ENCODE peak calls at places on chromosomes 13 and 19, in eight cellular contexts. Y is tibial nerve; H is mucosa of gallbladder; O is nephron progenitor cell; F is K562; M is stimulated activated CD8-positive, alpha-beta memory T cell treated with anti-CD3 and anti-CD28 coated beads, Interleukin-12 subunit alpha, Interleukin-12 subunit beta, amount 100 ng/mL, for 4 hours; E is endodermal cell; Z is activated T-helper 1 cell treated with anti-CD3 and anti-CD28 coated beads, Interleukin-2, amount 50 U/mL, for 16 hours. R is an unnamed sample.

GRCh38 chr19:47210689-47211316 is 20.2 kb downstream of the BBC3 start:
- DNase-seq in Y (peak), H (peak), O (peak), F (peak), M (peak), E (peak), Z (peak), R (peak)

GRCh38 chr13:93220073-93220472 is 6.5 kb upstream of the GPC6 start:
- DNase-seq in Y (no peak), H (no peak), O (no peak), F (peak), M (no peak), E (no peak), Z (no peak), R (no peak)

GRCh38 chr19:9913237-9914000 is 22.9 kb downstream of the OLFM2 start:
- DNase-seq in Y (no peak), H (no peak), O (peak), F (peak), M (peak), E (peak), Z (no peak), R (no peak)

GRCh38 chr13:74710006-74710405 is 575.8 kb upstream of the KLF12 start:
- DNase-seq in Y (no peak), H (no peak), O (no peak), F (no peak), M (no peak), E (no peak), Z (no peak), R (no peak)

GRCh38 chr19:31541396-31541795 is 192.2 kb upstream of the TSHZ3 start:
- DNase-seq in Y (no peak), H (no peak), O (no peak), F (no peak), M (no peak), E (peak), Z (no peak), R (no peak)

GRCh38 chr19:52398091-52398461 is 427 bp downstream of the ZNF528 start:
- DNase-seq in Y (no peak), H (no peak), O (no peak), F (peak), M (no peak), E (peak), Z (no peak), R (no peak)

GRCh38 chr19:2149980-2150793 is 1.2 kb downstream of the AP3D1 start:
- DNase-seq in Y (no peak), H (no peak), O (no peak), F (no peak), M (no peak), E (no peak), Z (no peak), R (no peak)

GRCh38 chr13:85725433-85725832 is 73.8 kb downstream of the SLITRK6 start:
- DNase-seq in Y (no peak), H (no peak), O (no peak), F (no peak), M (no peak), E (no peak), Z (no peak), R (no peak)

GRCh38 chr13:96762876-96763275 is 231.4 kb downstream of the OXGR1 start:
- DNase-seq in Y (no peak), H (no peak), O (no peak), F (no peak), M (no peak), E (no peak), Z (no peak), R (no peak)

GRCh38 chr13:34847751-34848150 is 94.3 kb upstream of the NBEA start:
- DNase-seq in Y (no peak), H (no peak), O (peak), F (no peak), M (no peak), E (peak), Z (no peak), R (no peak)

GRCh38 chr13:19864018-19864338 is 529 bp upstream of the ZMYM5 start:
- DNase-seq in Y (peak), H (peak), O (peak), F (peak), M (peak), E (no peak), Z (no peak), R (no peak)

GRCh38 chr19:55801416-55801815 is 30.4 kb downstream of the NLRP11 start:
- DNase-seq in Y (no peak), H (no peak), O (no peak), F (no peak), M (no peak), E (no peak), Z (no peak), R (no peak)

GRCh38 chr13:30027569-30028455 is 177.4 kb upstream of the UBL3 start:
- DNase-seq in Y (no peak), H (no peak), O (no peak), F (no peak), M (no peak), E (no peak), Z (no peak), R (no peak)

GRCh38 chr19:46296722-46297431 is at the start of gene HIF3A:
- DNase-seq in Y (no peak), H (peak), O (peak), F (peak), M (no peak), E (peak), Z (no peak), R (peak)

GRCh38 chr13:22744688-22745452 is 435.9 kb upstream of the SGCG start:
- DNase-seq in Y (no peak), H (no peak), O (no peak), F (peak), M (no peak), E (no peak), Z (no peak), R (no peak)

GRCh38 chr19:49506575-49507105 is 5.8 kb upstream of the FCGRT start:
- DNase-seq in Y (no peak), H (no peak), O (peak), F (peak), M (peak), E (peak), Z (peak), R (peak)

GRCh38 chr19:35288331-35288730 is 3.6 kb upstream of the MAG start:
- DNase-seq in Y (no peak), H (no peak), O (no peak), F (no peak), M (no peak), E (no peak), Z (no peak), R (no peak)

GRCh38 chr19:54373781-54374266 is 9.1 kb upstream of the LAIR1 start:
- DNase-seq in Y (no peak), H (no peak), O (no peak), F (no peak), M (no peak), E (no peak), Z (no peak), R (no peak)

GRCh38 chr13:105611424-105611823 is 924.0 kb downstream of the EFNB2 start:
- DNase-seq in Y (no peak), H (no peak), O (no peak), F (no peak), M (no peak), E (no peak), Z (no peak), R (peak)

GRCh38 chr19:6738726-6739389 is 622 bp upstream of the TRIP10 start:
- DNase-seq in Y (no peak), H (no peak), O (peak), F (no peak), M (no peak), E (peak), Z (no peak), R (peak)

GRCh38 chr13:26221399-26221720 is 754 bp downstream of the RNF6 start:
- DNase-seq in Y (no peak), H (no peak), O (no peak), F (no peak), M (no peak), E (no peak), Z (no peak), R (no peak)

GRCh38 chr19:38216785-38217746 is 7.0 kb downstream of the DPF1 start:
- DNase-seq in Y (no peak), H (no peak), O (peak), F (peak), M (no peak), E (no peak), Z (no peak), R (no peak)

GRCh38 chr13:100392709-100393630 is 195.6 kb downstream of the GGACT start:
- DNase-seq in Y (peak), H (peak), O (no peak), F (peak), M (peak), E (peak), Z (no peak), R (peak)

R was measured in dermis microvascular lymphatic vessel endothelial cell.